ENCODE peak calls at places on chromosomes 2 and 18, in four cellular contexts. U, O, L and Y are unnamed samples.

GRCh38 chr18:58768293-58768974 is 96.2 kb upstream of the ZNF532 start:
- DNase-seq in L (peak; percentile 23), O (peak; percentile 87), U (peak; percentile 57), Y (peak; percentile 43)

GRCh38 chr2:152445791-152446201 is 110.8 kb downstream of the FMNL2 start:
- DNase-seq in O (no peak), L (no peak), U (peak; percentile 56), Y (no peak)

GRCh38 chr2:112803691-112804521 is 19.6 kb upstream of the IL1A start:
- DNase-seq in L (no peak), O (peak; percentile 40), U (no peak), Y (no peak)

GRCh38 chr2:151297882-151298281 is 8.4 kb upstream of the NMI start:
- DNase-seq in U (no peak), O (no peak), L (no peak), Y (no peak)

GRCh38 chr2:53475320-53475719 is 292.3 kb upstream of the CHAC2 start:
- DNase-seq in L (peak; percentile 82), O (no peak), U (no peak), Y (no peak)

GRCh38 chr2:204250692-204251091 is 294.6 kb upstream of the PARD3B start:
- DNase-seq in L (no peak), O (no peak), U (no peak), Y (no peak)

GRCh38 chr2:15965564-15966019 is 25.2 kb downstream of the MYCN start:
- DNase-seq in U (no peak), L (no peak), O (no peak), Y (peak; percentile 26)

GRCh38 chr2:204967199-204967995 is 422.1 kb downstream of the PARD3B start:
- DNase-seq in O (no peak), L (no peak), U (no peak), Y (peak; percentile 59)

GRCh38 chr2:128654404-128654803 is 335.7 kb upstream of the HS6ST1 start:
- DNase-seq in O (no peak), L (no peak), U (peak; percentile 33), Y (no peak)

GRCh38 chr2:142218471-142218870 is 87.7 kb upstream of the LRP1B start:
- DNase-seq in O (no peak), U (no peak), L (no peak), Y (no peak)

GRCh38 chr2:178455947-178456346 is 4.8 kb downstream of the PJVK start:
- DNase-seq in L (no peak), U (no peak), O (no peak), Y (no peak)

GRCh38 chr2:198930170-198930569 is 527.6 kb downstream of the SATB2 start:
- DNase-seq in L (no peak), O (no peak), U (no peak), Y (no peak)

GRCh38 chr18:11775436-11775835 is 75.8 kb upstream of the CHMP1B start:
- DNase-seq in O (no peak), L (no peak), U (no peak), Y (no peak)

GRCh38 chr2:171972329-171972982 is 27.3 kb upstream of the METAP1D start:
- DNase-seq in U (no peak), O (no peak), L (no peak), Y (no peak)

GRCh38 chr2:35960596-35960995 is 395.0 kb upstream of the CRIM1 start:
- DNase-seq in L (no peak), U (no peak), O (no peak), Y (no peak)

GRCh38 chr2:207617011-207617671 is 8.1 kb downstream of the METTL21A start:
- DNase-seq in O (peak; percentile 21), U (no peak), L (peak; percentile 67), Y (no peak)

GRCh38 chr18:8706981-8707940 is 1.9 kb downstream of the MTCL1 start:
- DNase-seq in O (peak; percentile 78), L (no peak), U (peak; percentile 36), Y (no peak)

GRCh38 chr2:83900859-83901258 is 558.2 kb downstream of the SUCLG1 start:
- DNase-seq in U (no peak), L (no peak), O (peak; percentile 6), Y (no peak)

GRCh38 chr2:208407667-208408066 is 1.1 kb downstream of the PTH2R start:
- DNase-seq in U (no peak), L (no peak), O (peak; percentile 38), Y (no peak)

GRCh38 chr2:18238231-18238630 is 322.2 kb downstream of the RDH14 start:
- DNase-seq in U (no peak), L (no peak), O (no peak), Y (no peak)

GRCh38 chr2:113711857-113712256 is 44.6 kb downstream of the SLC35F5 start:
- DNase-seq in L (no peak), U (no peak), O (no peak), Y (no peak)

GRCh38 chr2:64792995-64793639 is 139.4 kb upstream of the SERTAD2 start:
- DNase-seq in O (no peak), L (no peak), U (no peak), Y (no peak)

GRCh38 chr2:62844311-62845090 is 139.0 kb downstream of the EHBP1 start:
- DNase-seq in L (no peak), O (no peak), U (no peak), Y (no peak)

GRCh38 chr2:182649316-182649715 is 66.7 kb upstream of the DNAJC10 start:
- DNase-seq in L (peak; percentile 21), O (peak; percentile 56), U (no peak), Y (no peak)

GRCh38 chr2:46915281-46915810 is at the start of gene MCFD2:
- DNase-seq in L (no peak), U (peak; percentile 47), O (peak; percentile 55), Y (no peak)

GRCh38 chr18:36350839-36351474 is 53.4 kb downstream of the FHOD3 start:
- DNase-seq in O (no peak), L (no peak), U (no peak), Y (no peak)

GRCh38 chr2:71299507-71299906 is 32.1 kb upstream of the ZNF638 start:
- DNase-seq in L (no peak), U (no peak), O (peak; percentile 45), Y (no peak)

GRCh38 chr2:44392338-44392943 is 30.7 kb downstream of the CAMKMT start:
- DNase-seq in L (peak; percentile 6), O (peak; percentile 65), U (peak; percentile 41), Y (peak; percentile 52)

GRCh38 chr2:136075466-136075865 is 42.5 kb downstream of the CXCR4 start:
- DNase-seq in L (no peak), U (no peak), O (no peak), Y (no peak)

GRCh38 chr2:101119431-101119830 is 31.8 kb downstream of the TBC1D8 start:
- DNase-seq in U (peak; percentile 54), L (no peak), O (no peak), Y (no peak)
- H3K4me3 ChIP-seq in U (no peak overlapping the region), L (no peak overlapping the region), O (no peak overlapping the region), Y (no peak overlapping the region)

GRCh38 chr18:23701544-23702064 is 12.4 kb downstream of the LAMA3 start:
- DNase-seq in O (no peak), L (no peak), U (no peak), Y (no peak)
- TF ChIP-seq CTCF in O (no peak), L (no peak), U (no peak), Y (no peak)

GRCh38 chr2:97646977-97647376 is 1.1 kb downstream of the COX5B start:
- DNase-seq in O (no peak), U (no peak), L (no peak), Y (no peak)
- H3K4me3 ChIP-seq in O (peak overlapping the region; percentile 77), U (peak overlapping the region; percentile 99), L (peak overlapping the region; percentile 97), Y (peak overlapping the region; percentile 94)

GRCh38 chr2:223104336-223104735 is 52.3 kb downstream of the KCNE4 start:
- DNase-seq in O (no peak), U (no peak), L (no peak), Y (no peak)

GRCh38 chr2:223099561-223099960 is 47.6 kb downstream of the KCNE4 start:
- DNase-seq in L (no peak), O (no peak), U (no peak), Y (no peak)

GRCh38 chr2:223102040-223102899 is 50.3 kb downstream of the KCNE4 start:
- DNase-seq in O (no peak), U (no peak), L (peak; percentile 2), Y (no peak)

GRCh38 chr2:223100061-223100511 is 48.1 kb downstream of the KCNE4 start:
- DNase-seq in U (peak; percentile 49), O (peak; percentile 70), L (no peak), Y (no peak)

DNA sequence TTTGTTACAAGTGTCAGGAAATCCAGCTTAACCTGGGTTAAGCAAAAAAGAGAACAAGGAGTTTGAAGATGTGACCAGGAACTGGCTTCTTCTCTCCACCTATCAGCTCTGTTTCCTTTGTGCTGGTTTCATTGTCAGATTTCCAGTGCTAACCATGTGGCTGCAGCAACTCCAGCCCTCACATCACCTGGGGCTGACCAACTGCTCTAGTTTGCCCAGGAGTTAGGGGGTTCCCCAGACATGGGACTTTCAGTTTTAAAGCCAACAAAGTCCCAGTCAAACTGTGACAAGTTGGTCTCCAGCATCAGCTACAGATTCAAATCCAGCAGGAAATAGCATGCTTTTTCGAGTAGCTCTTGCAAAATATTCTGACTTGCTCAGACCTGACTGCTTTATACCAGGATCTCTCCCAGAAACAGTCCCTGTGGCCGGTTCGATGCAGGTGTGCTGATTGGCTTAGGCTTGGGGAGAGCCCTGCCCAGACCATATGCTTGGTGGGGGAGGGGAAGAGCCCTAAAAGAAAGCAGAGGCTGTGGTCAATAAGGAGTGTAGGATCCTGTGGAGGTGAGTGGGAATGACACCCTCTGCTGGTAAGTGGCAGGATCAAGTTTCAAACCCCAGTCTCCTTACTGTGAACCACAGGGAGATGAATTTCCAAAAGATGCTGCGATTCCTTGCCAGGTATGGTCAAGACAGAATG is 49.5 kb downstream of the KCNE4 start:
- DNase-seq in U (no peak), O (peak; percentile 54), L (peak; percentile 73), Y (no peak)
- TF ChIP-seq CTCF in U (peak; percentile 30), O (peak; percentile 44), L (peak; percentile 70), Y (no peak)